ENCODE peak calls at places on chromosomes 3 and 15, in seven cellular contexts. C is activated gamma-delta T cell; H is stimulated activated CD4-positive, alpha-beta T cell treated with anti-CD3 and anti-CD28 coated beads, Interleukin-15, amount 100 ng/mL, for 1 hour; R is OCI-LY7; W is Ammon's horn; M is activated T-cell treated with anti-CD3 and anti-CD28 coated beads for 1 hour; F is DMS153. E is an unnamed sample.

GRCh38 chr3:49689046-49689886 is at the start of the genes MST1 and RNF123:
- DNase-seq in F (no peak), M (peak), H (peak), C (no peak), W (peak), R (peak), E (peak)

GRCh38 chr3:74353039-74353438 is 261.4 kb downstream of the CNTN3 start:
- DNase-seq in M (no peak), F (no peak), C (no peak), R (no peak), H (no peak), W (no peak), E (no peak)

GRCh38 chr3:72836923-72837322 is 11.3 kb downstream of the SHQ1 start:
- DNase-seq in R (no peak), F (no peak), W (peak), C (no peak), H (no peak), M (no peak), E (no peak)

GRCh38 chr3:73024836-73025235 is 28.2 kb downstream of the PPP4R2 start:
- DNase-seq in W (no peak), F (no peak), H (no peak), C (no peak), R (no peak), M (no peak), E (no peak)

GRCh38 chr3:182794806-182795369 is 1.6 kb downstream of the ATP11B start:
- DNase-seq in H (no peak), R (no peak), W (no peak), M (no peak), F (no peak), C (no peak), E (peak)

GRCh38 chr15:29612701-29613100 is 209.6 kb downstream of the TJP1 start:
- DNase-seq in F (no peak), C (no peak), W (no peak), H (no peak), M (no peak), R (no peak), E (no peak)

GRCh38 chr3:49006591-49007067 is 562 bp upstream of the WDR6 start:
- DNase-seq in C (no peak), R (no peak), W (peak), M (no peak), F (no peak), H (no peak), E (no peak)

GRCh38 chr3:172512363-172512762 is 10.9 kb downstream of the TNFSF10 start:
- DNase-seq in M (peak), H (peak), F (no peak), W (peak), R (peak), C (peak), E (no peak)

GRCh38 chr15:70401709-70402108 is 304.0 kb upstream of the TLE3 start:
- DNase-seq in R (no peak), F (no peak), H (no peak), M (no peak), W (no peak), C (no peak), E (no peak)

GRCh38 chr3:129016725-129017530 is 15.8 kb downstream of the EFCC1 start:
- DNase-seq in C (no peak), H (no peak), F (no peak), M (no peak), R (peak), W (no peak), E (no peak)

GRCh38 chr15:99729920-99730319 is 3.3 kb downstream of the LYSMD4 start:
- DNase-seq in R (peak), H (no peak), W (peak), C (no peak), F (no peak), M (no peak), E (no peak)

GRCh38 chr15:42344763-42345162 is 14.5 kb upstream of the CAPN3 start:
- DNase-seq in F (no peak), H (no peak), R (no peak), C (no peak), W (no peak), M (no peak), E (no peak)

GRCh38 chr15:100769975-100770340 is 109.7 kb upstream of the ALDH1A3 start:
- DNase-seq in F (no peak), W (no peak), H (no peak), M (no peak), C (no peak), R (no peak), E (no peak)

GRCh38 chr3:17070560-17070959 is 185.8 kb downstream of the PLCL2 start:
- DNase-seq in R (no peak), H (no peak), M (no peak), C (no peak), W (peak), F (peak), E (no peak)

GRCh38 chr15:43872416-43873020 is 45.7 kb downstream of the WDR76 start:
- DNase-seq in W (peak), H (no peak), M (no peak), F (no peak), R (peak), C (no peak), E (peak)

GRCh38 chr3:186790261-186790981 is 7.0 kb downstream of the EIF4A2 start:
- DNase-seq in W (no peak), R (peak), C (no peak), F (no peak), M (no peak), H (peak), E (no peak)

GRCh38 chr3:42014949-42015533 is 53.1 kb upstream of the ULK4 start:
- DNase-seq in M (no peak), C (no peak), F (peak), W (peak), R (peak), H (no peak), E (peak)

GRCh38 chr3:180594631-180595348 is 7.2 kb upstream of the TTC14 start:
- DNase-seq in R (peak), F (peak), H (no peak), W (peak), C (no peak), M (no peak), E (peak)

GRCh38 chr3:168952551-168952950 is 711.0 kb downstream of the MECOM start:
- DNase-seq in R (no peak), C (no peak), F (no peak), H (no peak), W (no peak), M (no peak), E (peak)

GRCh38 chr15:100764778-100765457 is 114.7 kb upstream of the ALDH1A3 start:
- DNase-seq in R (no peak), W (no peak), C (no peak), M (no peak), H (no peak), F (no peak), E (no peak)

GRCh38 chr15:63905558-63906265 is 72.0 kb upstream of the HERC1 start:
- DNase-seq in W (no peak), M (no peak), R (no peak), F (no peak), C (no peak), H (no peak), E (no peak)